ENCODE peak calls at places on chromosome 1, in six cellular contexts. V is HCT116, O is neural progenitor cell, K is IMR-90, W is AG09309, D is cardiac muscle cell. F is an unnamed sample.

GRCh38 chr1:162213281-162213909 is 143.9 kb downstream of the NOS1AP start:
- DNase-seq in V (no peak), O (peak), K (peak), W (no peak), D (peak), F (no peak)

GRCh38 chr1:22791736-22792325 is 81.2 kb downstream of the EPHB2 start:
- DNase-seq in V (no peak), O (no peak), K (no peak), W (no peak), D (peak), F (no peak)

GRCh38 chr1:38958967-38959366 is 17.3 kb upstream of the RHBDL2 start:
- DNase-seq in V (no peak), O (no peak), K (peak), W (no peak), D (peak), F (no peak)

GRCh38 chr1:111275079-111275478 is 15.6 kb upstream of the CHIA start:
- DNase-seq in V (no peak), O (no peak), K (peak), W (peak), D (peak), F (no peak)

GRCh38 chr1:79617777-79618176 is 611.2 kb upstream of the ADGRL4 start:
- DNase-seq in V (no peak), O (no peak), K (no peak), W (no peak), D (no peak), F (no peak)

GRCh38 chr1:111813440-111814304 is 58.0 kb downstream of the DDX20 start:
- DNase-seq in V (no peak), O (peak), K (no peak), W (no peak), D (peak), F (no peak)

GRCh38 chr1:204282801-204283200 is 69.0 kb upstream of the GOLT1A start:
- DNase-seq in V (no peak), O (no peak), K (no peak), W (no peak), D (no peak), F (no peak)

GRCh38 chr1:39238476-39238875 is 34.0 kb downstream of the MACF1 start:
- DNase-seq in V (no peak), O (no peak), K (peak), W (peak), D (peak), F (no peak)

GRCh38 chr1:210437781-210438180 is 109.1 kb downstream of the HHAT start:
- DNase-seq in V (no peak), O (no peak), K (peak), W (no peak), D (no peak), F (no peak)

GRCh38 chr1:91513160-91513559 is 12.5 kb downstream of the CDC7 start:
- DNase-seq in V (no peak), O (no peak), K (peak), W (no peak), D (peak), F (no peak)

GRCh38 chr1:227190321-227190720 is 128.0 kb downstream of the CDC42BPA start:
- DNase-seq in V (no peak), O (no peak), K (peak), W (no peak), D (no peak), F (no peak)

GRCh38 chr1:164721037-164721496 is 162.1 kb downstream of the PBX1 start:
- DNase-seq in V (no peak), O (no peak), K (no peak), W (no peak), D (no peak), F (no peak)

GRCh38 chr1:161421456-161421855 is 53.8 kb upstream of the CFAP126 start:
- DNase-seq in V (no peak), O (no peak), K (no peak), W (no peak), D (no peak), F (no peak)

GRCh38 chr1:156750191-156750931 is 1.1 kb downstream of the HDGF start:
- DNase-seq in V (no peak), O (peak), K (no peak), W (no peak), D (no peak), F (no peak)

GRCh38 chr1:13869172-13869797 is 169.3 kb downstream of the PRDM2 start:
- DNase-seq in V (no peak), O (no peak), K (no peak), W (no peak), D (no peak), F (no peak)

GRCh38 chr1:161192476-161193465 is 6.1 kb downstream of the ADAMTS4 start:
- DNase-seq in V (peak), O (peak), K (peak), W (no peak), D (peak), F (peak)

GRCh38 chr1:47351305-47351704 is 17.7 kb downstream of the CMPK1 start:
- DNase-seq in V (no peak), O (no peak), K (peak), W (no peak), D (no peak), F (no peak)

GRCh38 chr1:6832789-6833188 is 47.5 kb downstream of the CAMTA1 start:
- DNase-seq in V (no peak), O (no peak), K (no peak), W (no peak), D (no peak), F (no peak)

GRCh38 chr1:118122234-118123004 is 62.6 kb downstream of the SPAG17 start:
- DNase-seq in V (no peak), O (no peak), K (peak), W (no peak), D (no peak), F (no peak)

GRCh38 chr1:43309626-43310025 is 8.8 kb downstream of the TIE1 start:
- DNase-seq in V (no peak), O (no peak), K (peak), W (no peak), D (no peak), F (no peak)

GRCh38 chr1:156923565-156924477 is 3.4 kb downstream of the LRRC71 start:
- DNase-seq in V (no peak), O (peak), K (no peak), W (no peak), D (no peak), F (no peak)

GRCh38 chr1:160544647-160545046 is 21.6 kb upstream of the SLAMF6 start:
- DNase-seq in V (no peak), O (peak), K (peak), W (no peak), D (peak), F (no peak)

GRCh38 chr1:187266051-187266450 is 437.3 kb downstream of the PLA2G4A start:
- DNase-seq in V (no peak), O (no peak), K (no peak), W (no peak), D (no peak), F (no peak)

GRCh38 chr1:226409392-226409791 is 1.5 kb upstream of the PARP1 start:
- DNase-seq in V (no peak), O (no peak), K (no peak), W (no peak), D (no peak), F (no peak)

GRCh38 chr1:86852289-86852688 is 61.6 kb downstream of the SELENOF start:
- DNase-seq in V (no peak), O (no peak), K (no peak), W (no peak), D (no peak), F (no peak)

GRCh38 chr1:200226969-200227303 is 182.9 kb downstream of the ZNF281 start:
- DNase-seq in V (no peak), O (no peak), K (no peak), W (no peak), D (no peak), F (no peak)

GRCh38 chr1:161070737-161071136 is 1.0 kb upstream of the ARHGAP30 start:
- DNase-seq in V (no peak), O (no peak), K (no peak), W (no peak), D (no peak), F (no peak)

GRCh38 chr1:43786201-43786958 is 79.0 kb downstream of the ST3GAL3 start:
- DNase-seq in V (no peak), O (no peak), K (peak), W (no peak), D (peak), F (no peak)

GRCh38 chr1:168520052-168520751 is 23.6 kb downstream of the XCL2 start:
- DNase-seq in V (no peak), O (peak), K (no peak), W (no peak), D (no peak), F (peak)

GRCh38 chr1:204723131-204723787 is 37.7 kb upstream of the LRRN2 start:
- DNase-seq in V (no peak), O (no peak), K (no peak), W (no peak), D (no peak), F (no peak)

GRCh38 chr1:160460214-160460642 is 59.9 kb downstream of the VANGL2 start:
- DNase-seq in V (no peak), O (no peak), K (no peak), W (no peak), D (no peak), F (no peak)

GRCh38 chr1:7300893-7301292 is 470.2 kb upstream of the VAMP3 start:
- DNase-seq in V (peak), O (no peak), K (peak), W (no peak), D (peak), F (no peak)

GRCh38 chr1:223143760-223144248 is 756 bp upstream of the TLR5 start:
- DNase-seq in V (no peak), O (no peak), K (no peak), W (no peak), D (no peak), F (peak)

GRCh38 chr1:13820456-13820855 is 120.5 kb downstream of the PRDM2 start:
- DNase-seq in V (no peak), O (no peak), K (no peak), W (no peak), D (no peak), F (no peak)

GRCh38 chr1:60149254-60149653 is 75.7 kb upstream of the C1orf87 start:
- DNase-seq in V (no peak), O (no peak), K (no peak), W (no peak), D (no peak), F (no peak)

GRCh38 chr1:4931486-4931885 is 277.1 kb downstream of the AJAP1 start:
- DNase-seq in V (no peak), O (no peak), K (no peak), W (no peak), D (no peak), F (no peak)

GRCh38 chr1:56356376-56356775 is 223.0 kb downstream of the PLPP3 start:
- DNase-seq in V (no peak), O (no peak), K (no peak), W (no peak), D (no peak), F (no peak)

GRCh38 chr1:57423135-57424131 is at the start of gene DAB1:
- DNase-seq in V (no peak), O (peak), K (peak), W (no peak), D (peak), F (no peak)

GRCh38 chr1:114322726-114323125 is 169.1 kb upstream of the SYT6 start:
- DNase-seq in V (no peak), O (no peak), K (no peak), W (no peak), D (peak), F (no peak)

GRCh38 chr1:8712413-8713229 is 104.8 kb downstream of the RERE start:
- DNase-seq in V (no peak), O (peak), K (peak), W (peak), D (peak), F (no peak)

DNA sequence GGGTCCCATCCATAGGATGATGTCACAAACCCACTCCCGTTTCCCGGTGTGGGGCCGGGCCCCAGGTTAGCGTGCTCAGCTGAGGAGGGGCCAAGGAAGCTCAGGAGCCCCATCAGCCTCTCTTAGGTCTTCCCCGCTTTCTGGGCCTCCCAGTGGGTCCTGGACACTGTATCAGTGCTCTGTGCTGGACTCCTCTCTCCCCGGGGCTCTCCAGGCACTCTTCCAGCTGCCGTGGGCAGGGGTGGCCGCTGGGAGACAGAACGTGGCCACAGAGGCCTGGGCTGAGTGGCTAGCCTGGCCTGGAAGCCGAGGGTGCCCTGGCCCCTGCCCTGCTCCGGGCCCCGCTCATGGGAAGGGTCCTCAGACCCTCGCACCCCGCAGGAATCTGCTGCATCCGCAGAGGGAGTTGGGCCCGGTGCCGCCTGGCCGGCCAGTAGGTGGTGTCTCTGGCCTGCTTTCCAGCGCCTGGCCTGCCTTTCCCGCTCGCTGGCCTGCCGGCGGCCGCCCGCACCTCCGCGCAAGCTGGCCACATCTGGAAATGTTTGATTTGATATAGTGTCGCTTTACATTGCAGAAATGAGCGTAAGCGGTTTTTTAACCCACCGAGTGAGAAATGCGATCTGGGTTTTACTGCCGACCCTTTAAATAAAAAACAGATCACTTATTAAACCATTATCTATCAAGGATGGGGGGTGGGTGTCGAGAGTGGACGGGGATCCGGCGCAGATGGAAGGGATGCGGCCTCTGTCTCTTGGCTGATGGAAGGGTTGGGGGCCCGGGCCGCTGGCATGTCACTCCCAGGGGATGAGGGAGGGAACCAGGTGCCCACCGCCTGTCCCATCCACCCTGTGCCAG is 74.4 kb upstream of the TTC34 start:
- DNase-seq in V (no peak), O (no peak), K (no peak), W (no peak), D (no peak), F (no peak)
- TF ChIP-seq CTCF in V (no peak), O (no peak), K (peak), W (peak), D (no peak), F (no peak)

GRCh38 chr1:81330111-81330510 is 470.6 kb upstream of the ADGRL2 start:
- DNase-seq in V (no peak), O (no peak), K (no peak), W (no peak), D (no peak), F (no peak)

GRCh38 chr1:81327103-81327728 is 473.5 kb upstream of the ADGRL2 start:
- DNase-seq in V (no peak), O (no peak), K (no peak), W (no peak), D (no peak), F (no peak)

GRCh38 chr1:81327743-81328142 is 473.0 kb upstream of the ADGRL2 start:
- DNase-seq in V (no peak), O (peak), K (no peak), W (no peak), D (no peak), F (no peak)

GRCh38 chr1:81330521-81330920 is 470.2 kb upstream of the ADGRL2 start:
- DNase-seq in V (no peak), O (no peak), K (no peak), W (no peak), D (no peak), F (no peak)

DNA sequence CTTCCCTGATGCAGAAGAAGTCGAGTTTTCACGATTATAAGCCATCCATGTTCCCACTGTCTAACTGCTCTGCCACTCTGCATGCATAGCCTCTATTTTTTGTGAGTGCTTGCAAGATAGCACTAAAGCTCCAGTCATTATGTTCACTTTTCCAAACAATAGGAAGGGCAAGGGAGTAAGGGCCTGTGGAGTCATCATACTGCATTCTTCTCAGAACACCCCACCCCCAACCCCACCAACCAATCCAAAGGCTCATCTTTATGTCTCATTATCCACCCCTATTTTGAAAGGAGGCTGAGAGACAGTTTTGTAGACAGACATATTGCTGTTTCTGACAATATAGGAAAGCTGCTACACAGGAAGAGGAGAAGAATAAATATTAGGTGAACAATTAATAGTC is 471.7 kb upstream of the ADGRL2 start:
- DNase-seq in V (no peak), O (no peak), K (no peak), W (no peak), D (no peak), F (no peak)
- H3K4me3 ChIP-seq in V (no peak), O (no peak), K (no peak), W (no peak), D (no peak), F (no peak)

DNA sequence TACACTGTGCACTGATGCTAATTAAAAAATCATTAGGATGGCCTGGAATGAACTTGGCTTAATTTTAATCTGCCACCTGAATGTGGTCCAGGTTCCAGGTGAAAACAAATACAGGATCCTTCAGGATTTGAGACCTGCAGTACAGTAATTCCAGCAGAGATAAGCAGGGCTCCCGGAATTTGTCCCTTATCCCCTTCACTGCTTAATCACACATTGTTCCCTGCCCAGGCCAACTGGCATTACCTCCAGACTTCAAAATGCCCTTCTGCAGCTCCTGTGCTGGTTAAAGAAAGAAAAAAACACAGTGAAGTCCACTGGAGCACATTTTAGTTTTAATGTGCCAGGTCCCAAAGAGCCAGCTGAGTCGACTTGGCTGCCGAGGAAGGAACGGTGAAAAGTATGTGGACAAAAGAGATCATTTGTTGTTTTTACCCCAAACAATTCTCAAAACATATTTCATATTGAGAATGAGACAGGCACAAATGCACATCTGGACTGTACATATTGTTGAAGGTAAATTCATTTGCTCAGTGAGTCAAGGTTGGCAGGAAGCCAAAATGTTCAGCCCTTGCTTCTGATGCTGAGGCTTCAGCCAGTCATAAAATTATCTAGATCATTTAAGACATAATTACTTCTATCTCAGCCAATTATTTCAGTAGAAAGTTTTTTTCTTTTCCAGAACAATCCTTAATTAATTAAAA is 28.4 kb downstream of the DEGS1 start:
- DNase-seq in V (no peak), O (no peak), K (peak), W (peak), D (peak), F (no peak)
- TF ChIP-seq CTCF in V (no peak), O (no peak), K (no peak), W (no peak), D (no peak), F (no peak)

GRCh38 chr1:228884615-228885566 is 149.6 kb downstream of the RHOU start:
- DNase-seq in V (no peak), O (no peak), K (peak), W (no peak), D (no peak), F (no peak)
- H3K4me3 ChIP-seq in V (no peak), O (no peak), K (no peak), W (no peak), D (no peak), F (no peak)

GRCh38 chr1:183470147-183470960 is 1.9 kb upstream of the SMG7 start:
- DNase-seq in V (peak), O (peak), K (peak), W (peak), D (peak), F (peak)
- TF ChIP-seq CTCF in V (peak), O (peak), K (peak), W (peak), D (peak), F (peak)

GRCh38 chr1:202248861-202249260 is 55.3 kb downstream of the LGR6 start:
- DNase-seq in V (no peak), O (no peak), K (no peak), W (no peak), D (no peak), F (no peak)
- H3K4me3 ChIP-seq in V (no peak), O (no peak), K (no peak), W (no peak), D (no peak), F (no peak)

F was measured in CD8-positive, alpha-beta T cell.